ENCODE peak calls at places on chromosomes 3 and 15, in eight cellular contexts. One of them, this sample, is unnamed.

GRCh38 chr15:57216288-57216687 is 160.0 kb upstream of the CGNL1 start:
- DNase-seq in WTC11: no peak
- DNase-seq in A549: no peak
- DNase-seq in SK-N-SH: no peak
- DNase-seq in K562: no peak
- DNase-seq in GM12878: no peak
- DNase-seq in H1: no peak
- DNase-seq in HepG2: no peak
- DNase-seq in this sample: peak

GRCh38 chr3:71189480-71189879 is 394.0 kb downstream of the FOXP1 start:
- DNase-seq in A549: no peak
- DNase-seq in K562: no peak
- DNase-seq in H1: no peak
- DNase-seq in WTC11: no peak
- DNase-seq in GM12878: no peak
- DNase-seq in SK-N-SH: no peak
- DNase-seq in HepG2: no peak
- DNase-seq in this sample: peak

GRCh38 chr3:96813134-96813819 is 1.1 kb upstream of the EPHA6 start:
- DNase-seq in WTC11: peak
- DNase-seq in HepG2: peak
- DNase-seq in K562: no peak
- DNase-seq in SK-N-SH: peak
- DNase-seq in GM12878: peak
- DNase-seq in A549: peak
- DNase-seq in H1: peak
- DNase-seq in this sample: peak

GRCh38 chr15:94052711-94053110 is 178.7 kb upstream of the MCTP2 start:
- DNase-seq in K562: no peak
- DNase-seq in A549: no peak
- DNase-seq in WTC11: no peak
- DNase-seq in HepG2: no peak
- DNase-seq in H1: no peak
- DNase-seq in GM12878: no peak
- DNase-seq in SK-N-SH: no peak
- DNase-seq in this sample: no peak

GRCh38 chr3:115788921-115789470 is 165.7 kb downstream of the GAP43 start:
- DNase-seq in SK-N-SH: no peak
- DNase-seq in WTC11: no peak
- DNase-seq in A549: peak
- DNase-seq in HepG2: peak
- DNase-seq in H1: no peak
- DNase-seq in GM12878: no peak
- DNase-seq in K562: no peak
- DNase-seq in this sample: peak

GRCh38 chr15:40743921-40744809 is 10.9 kb downstream of the RMDN3 start:
- DNase-seq in SK-N-SH: no peak
- DNase-seq in A549: no peak
- DNase-seq in GM12878: no peak
- DNase-seq in HepG2: no peak
- DNase-seq in WTC11: no peak
- DNase-seq in K562: peak
- DNase-seq in H1: no peak
- DNase-seq in this sample: peak

GRCh38 chr15:35306361-35306981 is 221.4 kb upstream of the NANOGP8 start:
- DNase-seq in GM12878: no peak
- DNase-seq in WTC11: no peak
- DNase-seq in A549: no peak
- DNase-seq in HepG2: no peak
- DNase-seq in H1: no peak
- DNase-seq in SK-N-SH: no peak
- DNase-seq in K562: no peak
- DNase-seq in this sample: peak

GRCh38 chr3:63470745-63471144 is 181.7 kb upstream of the SNTN start:
- DNase-seq in H1: no peak
- DNase-seq in A549: no peak
- DNase-seq in HepG2: no peak
- DNase-seq in WTC11: no peak
- DNase-seq in SK-N-SH: no peak
- DNase-seq in GM12878: peak
- DNase-seq in K562: no peak
- DNase-seq in this sample: no peak

GRCh38 chr3:79351693-79352092 is 416.1 kb downstream of the ROBO1 start:
- DNase-seq in HepG2: no peak
- DNase-seq in A549: no peak
- DNase-seq in WTC11: no peak
- DNase-seq in H1: no peak
- DNase-seq in SK-N-SH: no peak
- DNase-seq in K562: no peak
- DNase-seq in GM12878: no peak
- DNase-seq in this sample: no peak

GRCh38 chr3:46416134-46417119 is 9.4 kb downstream of the CCRL2 start:
- DNase-seq in WTC11: no peak
- DNase-seq in GM12878: no peak
- DNase-seq in A549: no peak
- DNase-seq in SK-N-SH: no peak
- DNase-seq in K562: peak
- DNase-seq in H1: no peak
- DNase-seq in HepG2: no peak
- DNase-seq in this sample: no peak

GRCh38 chr3:149333518-149333859 is at the start of gene TM4SF18:
- DNase-seq in H1: no peak
- DNase-seq in WTC11: no peak
- DNase-seq in SK-N-SH: no peak
- DNase-seq in GM12878: no peak
- DNase-seq in HepG2: no peak
- DNase-seq in A549: no peak
- DNase-seq in K562: no peak
- DNase-seq in this sample: no peak

DNA sequence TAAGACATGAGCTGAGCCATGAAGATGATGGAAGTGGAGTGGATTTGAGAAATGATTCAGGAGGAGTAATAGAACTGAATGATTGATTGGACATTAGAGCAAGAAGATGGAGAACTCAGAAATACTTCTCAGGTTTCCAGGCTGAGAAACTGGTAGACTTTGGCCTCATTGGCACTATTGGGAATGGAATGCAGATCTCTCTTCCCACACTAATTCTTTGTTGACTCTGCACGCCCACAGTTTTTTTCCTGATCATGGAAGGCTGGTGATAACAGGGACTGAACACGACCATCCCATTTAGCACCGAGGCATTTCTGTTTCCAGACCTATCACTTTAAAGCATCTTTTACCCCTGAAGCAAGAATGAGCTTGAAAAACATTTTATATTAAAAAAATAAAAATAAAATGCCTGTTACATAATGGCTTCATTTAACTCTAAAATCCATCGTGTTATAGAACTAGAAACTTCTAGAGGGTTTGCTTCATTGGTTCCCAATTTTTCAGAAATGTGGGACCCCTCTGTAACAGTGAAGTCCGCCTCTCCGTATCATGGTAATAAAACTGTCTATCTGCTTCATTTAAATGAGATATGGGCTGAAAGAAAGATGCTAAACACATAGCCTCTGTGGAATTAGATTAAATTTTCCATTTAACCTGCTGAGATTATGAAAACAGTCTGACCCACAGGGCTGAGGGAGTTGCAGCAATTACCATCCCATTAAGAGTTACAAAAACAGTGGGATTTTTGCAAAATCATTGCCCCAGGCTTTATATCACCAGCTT is 562.0 kb upstream of the CFAP20DC start:
- DNase-seq in A549: no peak
- DNase-seq in K562: no peak
- DNase-seq in WTC11: no peak
- DNase-seq in HepG2: no peak
- DNase-seq in SK-N-SH: peak
- DNase-seq in H1: no peak
- DNase-seq in GM12878: no peak
- DNase-seq in this sample: no peak
- TF ChIP-seq USF2 in A549: no peak
- TF ChIP-seq USF2 in K562: no peak
- TF ChIP-seq USF2 in WTC11: no peak
- TF ChIP-seq USF2 in HepG2: no peak
- TF ChIP-seq USF2 in SK-N-SH: no peak
- TF ChIP-seq USF2 in H1: no peak
- TF ChIP-seq USF2 in GM12878: no peak
- TF ChIP-seq USF2 in this sample: no peak

GRCh38 chr3:139131951-139132350 is 87.3 kb upstream of the PRR23C start:
- DNase-seq in SK-N-SH: no peak
- DNase-seq in A549: no peak
- DNase-seq in H1: no peak
- DNase-seq in GM12878: no peak
- DNase-seq in HepG2: no peak
- DNase-seq in K562: no peak
- DNase-seq in WTC11: no peak
- DNase-seq in this sample: no peak
- TF ChIP-seq USF2 in SK-N-SH: no peak
- TF ChIP-seq USF2 in A549: no peak
- TF ChIP-seq USF2 in H1: no peak
- TF ChIP-seq USF2 in GM12878: no peak
- TF ChIP-seq USF2 in HepG2: no peak
- TF ChIP-seq USF2 in K562: no peak
- TF ChIP-seq USF2 in WTC11: no peak
- TF ChIP-seq USF2 in this sample: no peak

GRCh38 chr15:76340802-76341365 is 4.3 kb downstream of the ISL2 start:
- DNase-seq in A549: no peak
- DNase-seq in K562: no peak
- DNase-seq in GM12878: no peak
- DNase-seq in SK-N-SH: no peak
- DNase-seq in H1: no peak
- DNase-seq in HepG2: no peak
- DNase-seq in WTC11: no peak
- DNase-seq in this sample: no peak
- TF ChIP-seq USF2 in A549: no peak
- TF ChIP-seq USF2 in K562: no peak
- TF ChIP-seq USF2 in GM12878: no peak
- TF ChIP-seq USF2 in SK-N-SH: no peak
- TF ChIP-seq USF2 in H1: no peak
- TF ChIP-seq USF2 in HepG2: no peak
- TF ChIP-seq USF2 in WTC11: no peak
- TF ChIP-seq USF2 in this sample: no peak

GRCh38 chr3:54888162-54888561 is 39.7 kb downstream of the LRTM1 start:
- DNase-seq in WTC11: no peak
- DNase-seq in GM12878: no peak
- DNase-seq in A549: no peak
- DNase-seq in K562: no peak
- DNase-seq in H1: no peak
- DNase-seq in SK-N-SH: no peak
- DNase-seq in HepG2: no peak
- DNase-seq in this sample: no peak

GRCh38 chr3:54888873-54889272 is 39.0 kb downstream of the LRTM1 start:
- DNase-seq in HepG2: no peak
- DNase-seq in A549: no peak
- DNase-seq in SK-N-SH: no peak
- DNase-seq in GM12878: no peak
- DNase-seq in WTC11: no peak
- DNase-seq in K562: no peak
- DNase-seq in H1: no peak
- DNase-seq in this sample: peak

GRCh38 chr3:54892168-54892567 is 35.7 kb downstream of the LRTM1 start:
- DNase-seq in GM12878: no peak
- DNase-seq in A549: no peak
- DNase-seq in SK-N-SH: no peak
- DNase-seq in WTC11: no peak
- DNase-seq in K562: no peak
- DNase-seq in HepG2: no peak
- DNase-seq in H1: no peak
- DNase-seq in this sample: no peak

GRCh38 chr3:54889731-54890130 is 38.1 kb downstream of the LRTM1 start:
- DNase-seq in H1: no peak
- DNase-seq in GM12878: no peak
- DNase-seq in SK-N-SH: no peak
- DNase-seq in K562: no peak
- DNase-seq in HepG2: no peak
- DNase-seq in A549: no peak
- DNase-seq in WTC11: no peak
- DNase-seq in this sample: no peak

GRCh38 chr3:54891540-54891897 is 36.3 kb downstream of the LRTM1 start:
- DNase-seq in H1: peak
- DNase-seq in GM12878: no peak
- DNase-seq in K562: peak
- DNase-seq in SK-N-SH: peak
- DNase-seq in A549: peak
- DNase-seq in HepG2: peak
- DNase-seq in WTC11: no peak
- DNase-seq in this sample: peak
- TF ChIP-seq USF2 in H1: no peak
- TF ChIP-seq USF2 in GM12878: no peak
- TF ChIP-seq USF2 in K562: no peak
- TF ChIP-seq USF2 in SK-N-SH: no peak
- TF ChIP-seq USF2 in A549: no peak
- TF ChIP-seq USF2 in HepG2: no peak
- TF ChIP-seq USF2 in WTC11: no peak
- TF ChIP-seq USF2 in this sample: no peak

DNA sequence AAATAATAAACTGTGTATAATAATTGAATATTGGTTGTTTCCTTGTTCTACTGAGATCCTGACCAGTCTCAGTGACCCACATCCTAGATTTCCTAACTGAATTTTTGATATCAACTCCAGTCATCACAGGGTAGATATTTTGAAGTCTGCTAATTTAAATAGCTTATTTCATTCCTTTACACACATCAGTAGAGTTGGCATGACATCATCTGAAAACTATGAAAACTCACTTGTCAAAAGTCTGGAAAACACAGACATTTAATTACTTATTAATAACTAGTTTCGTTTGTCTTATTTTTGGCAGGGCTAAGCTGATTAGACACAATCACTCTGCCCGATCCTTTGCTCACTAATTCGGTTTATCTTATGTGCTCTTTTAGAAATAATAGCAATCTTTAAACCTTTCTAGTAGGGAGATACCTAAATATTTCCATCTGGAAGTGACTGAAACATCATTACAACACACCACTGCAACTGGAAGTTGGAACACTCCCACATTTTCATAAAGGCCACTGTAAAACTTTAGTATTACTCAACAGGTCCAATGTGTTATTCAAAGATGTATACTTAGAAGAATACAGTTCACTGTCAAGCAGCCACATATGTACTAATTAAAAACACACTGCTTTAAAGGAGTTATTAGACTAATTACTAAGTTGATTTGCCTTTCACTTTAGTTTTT is 198.4 kb upstream of the ZNF717 start:
- DNase-seq in HepG2: no peak
- DNase-seq in WTC11: no peak
- DNase-seq in GM12878: no peak
- DNase-seq in H1: no peak
- DNase-seq in SK-N-SH: no peak
- DNase-seq in K562: no peak
- DNase-seq in A549: no peak
- DNase-seq in this sample: peak
- TF ChIP-seq USF2 in HepG2: no peak
- TF ChIP-seq USF2 in WTC11: no peak
- TF ChIP-seq USF2 in GM12878: no peak
- TF ChIP-seq USF2 in H1: no peak
- TF ChIP-seq USF2 in SK-N-SH: no peak
- TF ChIP-seq USF2 in K562: no peak
- TF ChIP-seq USF2 in A549: no peak
- TF ChIP-seq USF2 in this sample: no peak